ENCODE peak calls at places on chromosomes 7 and 10, in four cellular contexts. W is neuronal stem cell, C is mesenchymal stem cell, X is H9. K is an unnamed sample.

GRCh38 chr10:88523739-88524400 is 59.2 kb downstream of the RNLS start:
- DNase-seq in W (no peak), C (no peak), X (no peak), K (no peak)

GRCh38 chr10:52314822-52315552 is 906 bp downstream of the DKK1 start:
- DNase-seq in W (no peak), C (peak), X (no peak), K (no peak)

GRCh38 chr10:50369931-50370330 is 118.6 kb upstream of the ASAH2 start:
- DNase-seq in W (no peak), C (no peak), X (no peak), K (no peak)

GRCh38 chr10:75238182-75239180 is 2.7 kb upstream of the COMTD1 start:
- DNase-seq in W (no peak), C (no peak), X (peak), K (no peak)

GRCh38 chr7:55280031-55280454 is 85.1 kb upstream of the LANCL2 start:
- DNase-seq in W (peak), C (peak), X (peak), K (peak)

GRCh38 chr7:29987821-29988317 is 1.7 kb downstream of the SCRN1 start:
- DNase-seq in W (peak), C (peak), X (no peak), K (no peak)

GRCh38 chr10:60527676-60528075 is 138.0 kb upstream of the ANK3 start:
- DNase-seq in W (no peak), C (no peak), X (no peak), K (no peak)

GRCh38 chr7:74311305-74311744 is 22.1 kb downstream of the CLIP2 start:
- DNase-seq in W (no peak), C (peak), X (no peak), K (no peak)

GRCh38 chr7:30869794-30870491 is 41.7 kb upstream of the AQP1 start:
- DNase-seq in W (no peak), C (no peak), X (no peak), K (no peak)

GRCh38 chr10:34282186-34282585 is 532.9 kb downstream of the PARD3 start:
- DNase-seq in W (no peak), C (no peak), X (no peak), K (no peak)

GRCh38 chr7:50799873-50800272 is 17.2 kb upstream of the GRB10 start:
- DNase-seq in W (no peak), C (no peak), X (no peak), K (no peak)

GRCh38 chr10:33139191-33139646 is 181.2 kb upstream of the ITGB1 start:
- DNase-seq in W (no peak), C (no peak), X (no peak), K (no peak)

GRCh38 chr10:132811891-132812481 is 26.0 kb upstream of the NKX6-2 start:
- DNase-seq in W (no peak), C (no peak), X (no peak), K (no peak)

GRCh38 chr10:94225589-94225988 is 137.2 kb downstream of the NOC3L start:
- DNase-seq in W (no peak), C (no peak), X (no peak), K (no peak)

GRCh38 chr10:105834261-105835059 is 1193.4 kb downstream of the SORCS3 start:
- DNase-seq in W (no peak), C (no peak), X (no peak), K (peak)

GRCh38 chr7:91941450-91941849 is 788 bp downstream of the AKAP9 start:
- DNase-seq in W (peak), C (peak), X (peak), K (peak)

GRCh38 chr10:35822316-35822715 is 180.2 kb upstream of the FZD8 start:
- DNase-seq in W (no peak), C (peak), X (peak), K (no peak)

GRCh38 chr10:61752111-61753011 is 89.6 kb downstream of the CABCOCO1 start:
- DNase-seq in W (no peak), C (peak), X (no peak), K (no peak)

GRCh38 chr7:128266529-128266890 is 25.4 kb downstream of the LEP start:
- DNase-seq in W (no peak), C (no peak), X (no peak), K (no peak)

GRCh38 chr10:116836902-116837513 is 12.3 kb upstream of the ENO4 start:
- DNase-seq in W (no peak), C (peak), X (no peak), K (no peak)

GRCh38 chr7:106125417-106125816 is 13.3 kb upstream of the SYPL1 start:
- DNase-seq in W (no peak), C (no peak), X (no peak), K (no peak)

GRCh38 chr10:74276416-74276815 is 125.4 kb downstream of the ADK start:
- DNase-seq in W (no peak), C (no peak), X (no peak), K (no peak)

GRCh38 chr7:7911339-7911738 is 57.3 kb upstream of the GLCCI1 start:
- DNase-seq in W (peak), C (peak), X (no peak), K (peak)

GRCh38 chr7:128361463-128362441 is at the start of gene PRRT4:
- DNase-seq in W (no peak), C (peak), X (no peak), K (peak)

GRCh38 chr10:124152781-124153600 is 59.6 kb upstream of the CHST15 start:
- DNase-seq in W (no peak), C (peak), X (peak), K (peak)

GRCh38 chr10:78404296-78404695 is 370.6 kb downstream of the RPS24 start:
- DNase-seq in W (no peak), C (no peak), X (no peak), K (no peak)

GRCh38 chr7:108234981-108235450 is 104.9 kb upstream of the LAMB4 start:
- DNase-seq in W (no peak), C (no peak), X (no peak), K (peak)

GRCh38 chr7:131945313-131945831 is 388.9 kb upstream of the PODXL start:
- DNase-seq in W (peak), C (peak), X (peak), K (peak)

GRCh38 chr7:129146237-129146979 is 1.9 kb downstream of the TSPAN33 start:
- DNase-seq in W (no peak), C (no peak), X (no peak), K (peak)

GRCh38 chr7:151017953-151018420 is 6.3 kb downstream of the ATG9B start:
- DNase-seq in W (peak), C (peak), X (peak), K (peak)

GRCh38 chr10:118108194-118109026 is 61.7 kb upstream of the RAB11FIP2 start:
- DNase-seq in W (peak), C (no peak), X (no peak), K (no peak)

GRCh38 chr10:97428572-97428981 is 2.6 kb downstream of the PGAM1 start:
- DNase-seq in W (no peak), C (peak), X (no peak), K (no peak)

GRCh38 chr7:104862719-104863118 is 151.3 kb upstream of the KMT2E start:
- DNase-seq in W (no peak), C (peak), X (peak), K (no peak)

GRCh38 chr10:21995557-21995956 is 8.0 kb downstream of the DNAJC1 start:
- DNase-seq in W (no peak), C (no peak), X (no peak), K (peak)

GRCh38 chr10:96919785-96920425 is 87.8 kb downstream of the LCOR start:
- DNase-seq in W (no peak), C (no peak), X (no peak), K (no peak)

GRCh38 chr10:50577681-50578350 is 45.9 kb downstream of the SGMS1 start:
- DNase-seq in W (no peak), C (peak), X (no peak), K (peak)

GRCh38 chr10:101043356-101043707 is 12.3 kb downstream of the SFXN3 start:
- DNase-seq in W (no peak), C (no peak), X (no peak), K (no peak)

GRCh38 chr10:101040851-101041250 is 9.8 kb downstream of the SFXN3 start:
- DNase-seq in W (no peak), C (no peak), X (no peak), K (no peak)

GRCh38 chr10:101041252-101041761 is 10.3 kb downstream of the SFXN3 start:
- DNase-seq in W (no peak), C (peak), X (peak), K (peak)

GRCh38 chr10:101042667-101043355 is 11.8 kb downstream of the SFXN3 start:
- DNase-seq in W (peak), C (peak), X (peak), K (peak)

GRCh38 chr10:101042118-101042517 is 11.1 kb downstream of the SFXN3 start:
- DNase-seq in W (no peak), C (no peak), X (no peak), K (no peak)
- H2BK12ac ChIP-seq in W (no peak), C (no peak), X (no peak), K (no peak)

GRCh38 chr10:10796061-10796773 is 221.5 kb upstream of the CELF2 start:
- DNase-seq in W (no peak), C (peak), X (no peak), K (no peak)
- H2BK120ac ChIP-seq in W (no peak), C (no peak), X (no peak), K (no peak)

DNA sequence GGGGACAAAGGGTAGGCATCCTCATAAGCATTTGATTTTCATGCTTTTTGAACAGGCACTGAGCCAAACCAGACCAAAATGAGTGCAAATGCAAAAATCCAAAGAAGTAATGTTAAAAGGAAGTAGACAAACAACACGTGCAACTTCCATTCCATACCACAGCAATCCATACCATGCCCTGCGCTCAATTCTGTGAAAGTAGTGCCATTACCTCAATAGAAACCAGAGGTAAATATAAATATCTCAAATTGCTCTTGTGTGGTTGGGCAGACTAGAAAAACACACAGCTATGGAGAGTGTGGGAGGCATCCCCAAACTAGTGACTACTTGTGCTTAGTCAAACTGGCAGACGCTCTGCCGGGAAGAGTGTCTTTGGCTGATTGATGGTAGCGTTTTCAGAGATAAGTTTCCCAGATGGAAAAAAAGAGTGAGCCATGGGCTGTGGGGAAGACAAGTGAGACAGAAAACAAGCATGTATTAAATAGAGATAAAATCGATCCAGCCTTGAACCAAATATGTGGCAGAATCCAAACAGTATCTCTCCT is 161.5 kb downstream of the CREB5 start:
- DNase-seq in W (no peak), C (peak), X (no peak), K (peak)
- H3K9ac ChIP-seq in W (no peak), C (no peak), X (no peak), K (no peak)

GRCh38 chr10:129025774-129026173 is 441.3 kb upstream of the MGMT start:
- DNase-seq in W (no peak), C (no peak), X (peak), K (no peak)
- H2BK12ac ChIP-seq in W (no peak), C (no peak), X (no peak), K (no peak)

GRCh38 chr7:25725483-25725882 is 426.5 kb upstream of the NFE2L3 start:
- DNase-seq in W (no peak), C (no peak), X (no peak), K (no peak)

GRCh38 chr7:25727446-25727845 is 424.6 kb upstream of the NFE2L3 start:
- DNase-seq in W (no peak), C (no peak), X (no peak), K (no peak)

GRCh38 chr7:25727876-25728275 is 424.1 kb upstream of the NFE2L3 start:
- DNase-seq in W (no peak), C (no peak), X (no peak), K (no peak)

GRCh38 chr7:25726180-25726579 is 425.8 kb upstream of the NFE2L3 start:
- DNase-seq in W (peak), C (no peak), X (peak), K (no peak)

DNA sequence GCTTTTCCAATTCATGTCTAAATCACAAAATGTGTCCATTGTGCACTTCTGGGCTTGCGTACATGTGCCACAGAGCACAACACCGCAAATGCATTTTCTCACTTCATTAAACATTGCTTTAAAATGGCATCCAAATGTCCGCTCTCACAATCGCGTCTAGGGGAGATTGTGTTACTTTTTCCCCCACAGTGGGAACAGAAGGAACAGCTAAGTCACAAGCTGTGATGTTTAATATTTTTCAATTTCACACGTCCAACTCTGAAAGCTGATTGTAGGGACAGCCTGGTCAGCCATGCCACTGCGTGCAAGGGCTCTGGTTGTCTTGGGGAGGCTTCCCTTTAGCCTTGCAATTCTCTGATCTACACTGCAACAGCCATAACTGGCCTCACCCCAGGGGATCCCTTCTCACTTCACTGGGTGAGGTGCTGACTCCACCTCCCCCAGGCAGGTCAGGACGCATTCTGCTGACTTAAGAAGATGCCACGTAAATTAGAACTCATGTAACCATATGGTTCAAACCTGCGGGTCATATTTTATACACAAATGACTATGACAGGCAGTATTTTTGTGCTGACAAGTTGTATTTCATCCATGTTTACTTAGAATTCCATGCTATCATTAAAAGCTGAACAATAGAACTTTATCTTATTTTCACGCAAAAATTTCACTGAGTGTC is 425.2 kb upstream of the NFE2L3 start:
- DNase-seq in W (no peak), C (no peak), X (no peak), K (no peak)
- H2BK120ac ChIP-seq in W (no peak), C (no peak), X (no peak), K (peak)

GRCh38 chr7:542131-542934 is 22.7 kb upstream of the PDGFA start:
- DNase-seq in W (peak), C (no peak), X (no peak), K (no peak)
- H3K9ac ChIP-seq in W (no peak), C (peak), X (no peak), K (no peak)

DNA sequence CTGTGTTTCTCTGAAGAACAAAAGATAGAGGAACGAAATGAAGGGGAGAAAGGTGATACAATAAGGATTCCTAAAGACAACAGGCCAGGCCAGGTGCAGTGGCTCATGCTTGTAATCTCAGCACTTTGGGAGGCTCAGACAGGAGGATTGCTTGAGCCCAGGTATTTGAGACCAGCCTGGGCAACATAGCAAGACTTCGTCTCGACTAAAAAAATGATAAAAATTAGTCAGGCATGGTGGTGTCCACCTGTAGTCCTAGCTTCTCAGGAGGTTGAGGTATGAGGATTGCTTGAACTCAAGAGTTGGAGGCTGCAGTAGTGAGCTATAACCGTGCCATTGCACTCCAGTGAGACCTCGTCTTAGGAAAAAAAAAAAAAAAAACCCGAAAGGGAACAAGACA is 41.4 kb upstream of the FAM3C start:
- DNase-seq in W (no peak), C (no peak), X (no peak), K (peak)
- H2BK12ac ChIP-seq in W (no peak), C (no peak), X (no peak), K (peak)

GRCh38 chr7:41889040-41889439 is 186.2 kb upstream of the INHBA start:
- DNase-seq in W (no peak), C (no peak), X (no peak), K (no peak)

GRCh38 chr7:41885748-41886147 is 182.9 kb upstream of the INHBA start:
- DNase-seq in W (no peak), C (peak), X (no peak), K (no peak)

GRCh38 chr7:41886257-41886905 is 183.5 kb upstream of the INHBA start:
- DNase-seq in W (no peak), C (peak), X (no peak), K (no peak)

GRCh38 chr7:41886906-41887311 is 184.0 kb upstream of the INHBA start:
- DNase-seq in W (no peak), C (peak), X (peak), K (no peak)

GRCh38 chr7:41887446-41887845 is 184.6 kb upstream of the INHBA start:
- DNase-seq in W (no peak), C (no peak), X (no peak), K (no peak)
- H2BK120ac ChIP-seq in W (no peak), C (peak), X (no peak), K (no peak)

GRCh38 chr10:29797616-29798015 is 162.8 kb upstream of the SVIL start:
- DNase-seq in W (no peak), C (no peak), X (no peak), K (no peak)
- H3K9ac ChIP-seq in W (no peak), C (no peak), X (no peak), K (no peak)

GRCh38 chr10:1156616-1156886 is 100.4 kb downstream of the WDR37 start:
- DNase-seq in W (no peak), C (no peak), X (no peak), K (no peak)
- H2BK12ac ChIP-seq in W (no peak), C (no peak), X (no peak), K (no peak)